ENCODE peak calls at places on chromosomes 11 and 22, in six cellular contexts. One of them, this sample, is unnamed.

GRCh38 chr11:74057251-74058151 is 48.6 kb upstream of the UCP3 start:
- DNase-seq in EL: peak; percentile 27
- DNase-seq in activated naive CD8-positive, alpha-beta T cell treated with anti-CD3 and anti-CD28 coated beads, Interleukin-2, amount 50 U/mL, for 24 hours: no peak
- DNase-seq in astrocyte of the spinal cord: peak; percentile 49
- DNase-seq in NCI-H1436: no peak
- DNase-seq in AG09319: no peak
- DNase-seq in this sample: no peak

GRCh38 chr22:35488513-35488912 is 52.1 kb upstream of the RASD2 start:
- DNase-seq in EL: no peak
- DNase-seq in activated naive CD8-positive, alpha-beta T cell treated with anti-CD3 and anti-CD28 coated beads, Interleukin-2, amount 50 U/mL, for 24 hours: no peak
- DNase-seq in astrocyte of the spinal cord: no peak
- DNase-seq in NCI-H1436: no peak
- DNase-seq in AG09319: no peak
- DNase-seq in this sample: no peak

GRCh38 chr11:69215784-69216415 is 60.2 kb downstream of the SMIM38 start:
- DNase-seq in EL: peak; percentile 21
- DNase-seq in activated naive CD8-positive, alpha-beta T cell treated with anti-CD3 and anti-CD28 coated beads, Interleukin-2, amount 50 U/mL, for 24 hours: no peak
- DNase-seq in astrocyte of the spinal cord: peak; percentile 16
- DNase-seq in NCI-H1436: no peak
- DNase-seq in AG09319: no peak
- DNase-seq in this sample: no peak

GRCh38 chr11:575324-575995 is 810 bp upstream of the PHRF1 start:
- DNase-seq in EL: no peak
- DNase-seq in activated naive CD8-positive, alpha-beta T cell treated with anti-CD3 and anti-CD28 coated beads, Interleukin-2, amount 50 U/mL, for 24 hours: no peak
- DNase-seq in astrocyte of the spinal cord: peak; percentile 12
- DNase-seq in NCI-H1436: peak; percentile 90
- DNase-seq in AG09319: no peak
- DNase-seq in this sample: peak; percentile 41

GRCh38 chr22:41722496-41722895 is 23.2 kb downstream of the MEI1 start:
- DNase-seq in EL: peak; percentile 51
- DNase-seq in activated naive CD8-positive, alpha-beta T cell treated with anti-CD3 and anti-CD28 coated beads, Interleukin-2, amount 50 U/mL, for 24 hours: no peak
- DNase-seq in astrocyte of the spinal cord: no peak
- DNase-seq in NCI-H1436: no peak
- DNase-seq in AG09319: no peak
- DNase-seq in this sample: no peak

GRCh38 chr11:47895035-47895434 is 46.9 kb upstream of the NUP160 start:
- DNase-seq in EL: no peak
- DNase-seq in activated naive CD8-positive, alpha-beta T cell treated with anti-CD3 and anti-CD28 coated beads, Interleukin-2, amount 50 U/mL, for 24 hours: no peak
- DNase-seq in astrocyte of the spinal cord: no peak
- DNase-seq in NCI-H1436: no peak
- DNase-seq in AG09319: no peak
- DNase-seq in this sample: no peak

GRCh38 chr11:27173545-27173944 is 132.9 kb downstream of the BBOX1 start:
- DNase-seq in EL: no peak
- DNase-seq in activated naive CD8-positive, alpha-beta T cell treated with anti-CD3 and anti-CD28 coated beads, Interleukin-2, amount 50 U/mL, for 24 hours: no peak
- DNase-seq in astrocyte of the spinal cord: no peak
- DNase-seq in NCI-H1436: no peak
- DNase-seq in AG09319: no peak
- DNase-seq in this sample: no peak

GRCh38 chr22:23753371-23753770 is 854 bp downstream of the VPREB3 start:
- DNase-seq in EL: no peak
- DNase-seq in activated naive CD8-positive, alpha-beta T cell treated with anti-CD3 and anti-CD28 coated beads, Interleukin-2, amount 50 U/mL, for 24 hours: no peak
- DNase-seq in astrocyte of the spinal cord: no peak
- DNase-seq in NCI-H1436: no peak
- DNase-seq in AG09319: no peak
- DNase-seq in this sample: no peak

GRCh38 chr11:128603003-128603715 is 15.8 kb upstream of the ETS1 start:
- DNase-seq in EL: no peak
- DNase-seq in activated naive CD8-positive, alpha-beta T cell treated with anti-CD3 and anti-CD28 coated beads, Interleukin-2, amount 50 U/mL, for 24 hours: no peak
- DNase-seq in astrocyte of the spinal cord: no peak
- DNase-seq in NCI-H1436: no peak
- DNase-seq in AG09319: no peak
- DNase-seq in this sample: no peak

GRCh38 chr22:44304354-44304753 is 8.4 kb downstream of the SHISAL1 start:
- DNase-seq in EL: peak; percentile 41
- DNase-seq in activated naive CD8-positive, alpha-beta T cell treated with anti-CD3 and anti-CD28 coated beads, Interleukin-2, amount 50 U/mL, for 24 hours: peak; percentile 25
- DNase-seq in astrocyte of the spinal cord: peak; percentile 18
- DNase-seq in NCI-H1436: no peak
- DNase-seq in AG09319: no peak
- DNase-seq in this sample: no peak